ENCODE peak calls at places on chromosomes 11 and 22, in seven cellular contexts. One of them, this sample, is unnamed.

GRCh38 chr22:21590809-21591641 is 23.5 kb downstream of the UBE2L3 start:
- DNase-seq in prostate gland: peak
- DNase-seq in cardiac muscle cell: no peak
- DNase-seq in AG10803: no peak
- DNase-seq in ovary: no peak
- DNase-seq in fibroblast of mammary gland: no peak
- DNase-seq in endothelial cell: no peak
- DNase-seq in this sample: no peak

GRCh38 chr22:37259540-37260029 is 15.5 kb upstream of the RAC2 start:
- DNase-seq in cardiac muscle cell: peak
- DNase-seq in prostate gland: no peak
- DNase-seq in ovary: no peak
- DNase-seq in endothelial cell: peak
- DNase-seq in fibroblast of mammary gland: peak
- DNase-seq in AG10803: peak
- DNase-seq in this sample: peak

GRCh38 chr11:116579857-116580727 is 192.7 kb downstream of the BUD13 start:
- DNase-seq in ovary: no peak
- DNase-seq in prostate gland: no peak
- DNase-seq in fibroblast of mammary gland: no peak
- DNase-seq in cardiac muscle cell: peak
- DNase-seq in endothelial cell: no peak
- DNase-seq in AG10803: no peak
- DNase-seq in this sample: no peak

GRCh38 chr11:13561860-13562259 is 66.1 kb upstream of the PTH start:
- DNase-seq in fibroblast of mammary gland: no peak
- DNase-seq in endothelial cell: no peak
- DNase-seq in AG10803: no peak
- DNase-seq in prostate gland: no peak
- DNase-seq in cardiac muscle cell: no peak
- DNase-seq in ovary: no peak
- DNase-seq in this sample: no peak

GRCh38 chr22:42154293-42154692 is 23.7 kb upstream of the CYP2D6 start:
- DNase-seq in AG10803: no peak
- DNase-seq in fibroblast of mammary gland: no peak
- DNase-seq in cardiac muscle cell: no peak
- DNase-seq in ovary: no peak
- DNase-seq in endothelial cell: no peak
- DNase-seq in prostate gland: no peak
- DNase-seq in this sample: no peak

GRCh38 chr11:61158691-61159381 is 2.4 kb downstream of the VPS37C start:
- DNase-seq in prostate gland: peak
- DNase-seq in fibroblast of mammary gland: peak
- DNase-seq in ovary: no peak
- DNase-seq in cardiac muscle cell: no peak
- DNase-seq in AG10803: peak
- DNase-seq in endothelial cell: no peak
- DNase-seq in this sample: peak

GRCh38 chr22:38221908-38222796 is 20.4 kb downstream of the MAFF start:
- DNase-seq in AG10803: no peak
- DNase-seq in cardiac muscle cell: no peak
- DNase-seq in prostate gland: no peak
- DNase-seq in ovary: no peak
- DNase-seq in fibroblast of mammary gland: no peak
- DNase-seq in endothelial cell: no peak
- DNase-seq in this sample: no peak

GRCh38 chr11:38160433-38160832 is 1562.4 kb upstream of the RAG2 start:
- DNase-seq in AG10803: no peak
- DNase-seq in endothelial cell: no peak
- DNase-seq in fibroblast of mammary gland: no peak
- DNase-seq in prostate gland: no peak
- DNase-seq in cardiac muscle cell: no peak
- DNase-seq in ovary: no peak
- DNase-seq in this sample: no peak

GRCh38 chr11:132161538-132161937 is 791.1 kb downstream of the NTM start:
- DNase-seq in endothelial cell: no peak
- DNase-seq in AG10803: no peak
- DNase-seq in fibroblast of mammary gland: no peak
- DNase-seq in prostate gland: no peak
- DNase-seq in cardiac muscle cell: no peak
- DNase-seq in ovary: no peak
- DNase-seq in this sample: no peak

GRCh38 chr11:14764899-14765527 is 121.4 kb downstream of the PDE3B start:
- DNase-seq in endothelial cell: no peak
- DNase-seq in AG10803: no peak
- DNase-seq in cardiac muscle cell: no peak
- DNase-seq in fibroblast of mammary gland: no peak
- DNase-seq in prostate gland: no peak
- DNase-seq in ovary: no peak
- DNase-seq in this sample: peak

GRCh38 chr11:123584737-123585136 is 69.7 kb downstream of the SCN3B start:
- DNase-seq in endothelial cell: no peak
- DNase-seq in ovary: no peak
- DNase-seq in cardiac muscle cell: no peak
- DNase-seq in AG10803: no peak
- DNase-seq in prostate gland: no peak
- DNase-seq in fibroblast of mammary gland: no peak
- DNase-seq in this sample: no peak

GRCh38 chr22:42862045-42862734 is 5.1 kb upstream of the ARFGAP3 start:
- DNase-seq in prostate gland: peak
- DNase-seq in ovary: no peak
- DNase-seq in fibroblast of mammary gland: peak
- DNase-seq in cardiac muscle cell: no peak
- DNase-seq in endothelial cell: no peak
- DNase-seq in AG10803: peak
- DNase-seq in this sample: no peak

GRCh38 chr11:129258205-129258604 is 66.1 kb upstream of the ARHGAP32 start:
- DNase-seq in endothelial cell: no peak
- DNase-seq in ovary: no peak
- DNase-seq in cardiac muscle cell: no peak
- DNase-seq in prostate gland: no peak
- DNase-seq in AG10803: no peak
- DNase-seq in fibroblast of mammary gland: no peak
- DNase-seq in this sample: no peak

GRCh38 chr11:121497176-121497995 is 44.6 kb upstream of the SORL1-AS1 start:
- DNase-seq in cardiac muscle cell: no peak
- DNase-seq in fibroblast of mammary gland: no peak
- DNase-seq in ovary: no peak
- DNase-seq in prostate gland: no peak
- DNase-seq in AG10803: no peak
- DNase-seq in endothelial cell: no peak
- DNase-seq in this sample: no peak

GRCh38 chr11:118194835-118195627 is 18.6 kb upstream of the SCN2B start:
- DNase-seq in ovary: peak
- DNase-seq in endothelial cell: no peak
- DNase-seq in AG10803: peak
- DNase-seq in cardiac muscle cell: peak
- DNase-seq in prostate gland: peak
- DNase-seq in fibroblast of mammary gland: peak
- DNase-seq in this sample: peak

GRCh38 chr22:35914665-35915476 is 113.8 kb downstream of the RBFOX2 start:
- DNase-seq in ovary: peak
- DNase-seq in endothelial cell: peak
- DNase-seq in cardiac muscle cell: peak
- DNase-seq in fibroblast of mammary gland: peak
- DNase-seq in AG10803: peak
- DNase-seq in prostate gland: peak
- DNase-seq in this sample: peak

GRCh38 chr11:112408551-112408950 is 147.9 kb upstream of the PLET1 start:
- DNase-seq in ovary: no peak
- DNase-seq in prostate gland: no peak
- DNase-seq in cardiac muscle cell: no peak
- DNase-seq in AG10803: no peak
- DNase-seq in endothelial cell: no peak
- DNase-seq in fibroblast of mammary gland: no peak
- DNase-seq in this sample: no peak

GRCh38 chr11:66975403-66976047 is 421 bp downstream of the C11orf86 start:
- DNase-seq in endothelial cell: no peak
- DNase-seq in prostate gland: no peak
- DNase-seq in ovary: no peak
- DNase-seq in fibroblast of mammary gland: no peak
- DNase-seq in AG10803: no peak
- DNase-seq in cardiac muscle cell: no peak
- DNase-seq in this sample: no peak

GRCh38 chr11:46198873-46199250 is 77.6 kb upstream of the PHF21A start:
- DNase-seq in AG10803: no peak
- DNase-seq in prostate gland: no peak
- DNase-seq in ovary: no peak
- DNase-seq in fibroblast of mammary gland: no peak
- DNase-seq in endothelial cell: no peak
- DNase-seq in cardiac muscle cell: no peak
- DNase-seq in this sample: no peak

GRCh38 chr11:29511394-29511793 is 505.4 kb downstream of the KCNA4 start:
- DNase-seq in AG10803: no peak
- DNase-seq in prostate gland: no peak
- DNase-seq in fibroblast of mammary gland: no peak
- DNase-seq in ovary: no peak
- DNase-seq in endothelial cell: no peak
- DNase-seq in cardiac muscle cell: no peak
- DNase-seq in this sample: no peak

GRCh38 chr11:65355013-65355775 is 643 bp downstream of the TIGD3 start:
- DNase-seq in prostate gland: no peak
- DNase-seq in cardiac muscle cell: peak
- DNase-seq in endothelial cell: no peak
- DNase-seq in ovary: peak
- DNase-seq in AG10803: no peak
- DNase-seq in fibroblast of mammary gland: no peak
- DNase-seq in this sample: no peak

GRCh38 chr22:39522567-39523300 is 2.4 kb downstream of the ATF4 start:
- DNase-seq in cardiac muscle cell: peak
- DNase-seq in fibroblast of mammary gland: peak
- DNase-seq in prostate gland: peak
- DNase-seq in AG10803: peak
- DNase-seq in ovary: no peak
- DNase-seq in endothelial cell: no peak
- DNase-seq in this sample: peak

GRCh38 chr11:48066881-48067800 is 86.8 kb downstream of the PTPRJ start:
- DNase-seq in cardiac muscle cell: no peak
- DNase-seq in endothelial cell: peak
- DNase-seq in ovary: no peak
- DNase-seq in AG10803: no peak
- DNase-seq in fibroblast of mammary gland: peak
- DNase-seq in prostate gland: no peak
- DNase-seq in this sample: no peak

GRCh38 chr11:77249427-77249826 is 52.1 kb downstream of the GDPD4 start:
- DNase-seq in endothelial cell: no peak
- DNase-seq in AG10803: no peak
- DNase-seq in prostate gland: no peak
- DNase-seq in ovary: no peak
- DNase-seq in fibroblast of mammary gland: peak
- DNase-seq in cardiac muscle cell: no peak
- DNase-seq in this sample: peak

GRCh38 chr22:32655068-32655467 is 146.4 kb upstream of the TIMP3 start:
- DNase-seq in prostate gland: no peak
- DNase-seq in cardiac muscle cell: no peak
- DNase-seq in fibroblast of mammary gland: no peak
- DNase-seq in ovary: no peak
- DNase-seq in AG10803: no peak
- DNase-seq in endothelial cell: no peak
- DNase-seq in this sample: no peak

GRCh38 chr11:267491-267994 is 10.7 kb upstream of the NLRP6 start:
- DNase-seq in AG10803: peak
- DNase-seq in prostate gland: peak
- DNase-seq in ovary: no peak
- DNase-seq in cardiac muscle cell: no peak
- DNase-seq in fibroblast of mammary gland: peak
- DNase-seq in endothelial cell: no peak
- DNase-seq in this sample: peak

GRCh38 chr11:109680127-109680526 is 258.1 kb downstream of the C11orf87 start:
- DNase-seq in cardiac muscle cell: no peak
- DNase-seq in endothelial cell: no peak
- DNase-seq in fibroblast of mammary gland: peak
- DNase-seq in AG10803: peak
- DNase-seq in ovary: no peak
- DNase-seq in prostate gland: no peak
- DNase-seq in this sample: peak

GRCh38 chr11:74559934-74560309 is 32.5 kb upstream of the POLD3 start:
- DNase-seq in prostate gland: no peak
- DNase-seq in ovary: no peak
- DNase-seq in AG10803: no peak
- DNase-seq in cardiac muscle cell: no peak
- DNase-seq in endothelial cell: no peak
- DNase-seq in fibroblast of mammary gland: peak
- DNase-seq in this sample: no peak
- TF ChIP-seq CTCF in prostate gland: no peak
- TF ChIP-seq CTCF in ovary: no peak
- TF ChIP-seq CTCF in AG10803: no peak
- TF ChIP-seq CTCF in cardiac muscle cell: no peak
- TF ChIP-seq CTCF in endothelial cell: no peak
- TF ChIP-seq CTCF in fibroblast of mammary gland: no peak
- TF ChIP-seq CTCF in this sample: no peak

DNA sequence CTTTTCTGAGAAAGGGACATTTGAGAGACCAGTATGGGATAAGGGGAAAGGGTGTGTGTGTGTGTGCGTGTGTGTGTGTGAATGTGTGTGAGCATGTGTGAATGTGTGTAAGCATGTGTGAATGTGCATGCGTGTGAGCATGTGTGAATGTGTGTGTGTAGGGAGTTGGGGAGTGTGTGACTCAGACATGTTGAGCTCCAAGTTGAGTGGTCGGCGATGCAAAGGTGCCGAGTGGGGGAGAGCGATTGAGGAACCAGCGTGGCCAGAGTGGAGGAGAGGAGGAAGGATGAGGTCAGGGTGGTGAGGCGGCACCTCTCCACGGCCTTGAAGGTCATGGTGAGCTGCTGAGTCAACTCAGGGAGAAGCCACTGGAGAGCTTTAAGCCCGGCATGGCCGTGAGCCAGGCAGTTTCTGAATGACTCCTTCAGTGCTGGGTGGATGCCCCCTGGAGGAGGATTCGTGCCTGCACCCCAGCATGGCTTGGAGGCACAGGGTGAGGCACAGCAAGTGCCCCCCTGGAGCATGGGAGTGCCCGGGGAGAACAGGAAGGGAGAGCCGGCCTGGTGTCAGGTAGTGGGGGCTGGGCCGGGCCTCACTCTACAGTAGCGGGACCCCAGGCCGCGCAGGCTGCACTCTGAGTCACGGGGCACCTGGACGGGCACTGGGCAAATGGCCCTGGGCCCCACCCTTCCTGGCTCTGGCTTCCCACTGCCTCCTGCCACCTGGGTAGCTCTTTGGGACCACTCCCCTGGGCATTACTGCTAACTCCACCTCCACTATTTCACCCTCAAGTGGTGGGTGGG is 8.2 kb upstream of the CCDC88B start:
- DNase-seq in ovary: peak
- DNase-seq in endothelial cell: peak
- DNase-seq in prostate gland: peak
- DNase-seq in fibroblast of mammary gland: peak
- DNase-seq in cardiac muscle cell: peak
- DNase-seq in AG10803: peak
- DNase-seq in this sample: peak
- TF ChIP-seq CTCF in ovary: no peak
- TF ChIP-seq CTCF in endothelial cell: peak
- TF ChIP-seq CTCF in prostate gland: no peak
- TF ChIP-seq CTCF in fibroblast of mammary gland: peak
- TF ChIP-seq CTCF in cardiac muscle cell: peak
- TF ChIP-seq CTCF in AG10803: peak
- TF ChIP-seq CTCF in this sample: peak

GRCh38 chr22:12613199-12613598 is 2914.8 kb upstream of the OR11H1 start:
- DNase-seq in ovary: no peak
- DNase-seq in endothelial cell: no peak
- DNase-seq in fibroblast of mammary gland: no peak
- DNase-seq in prostate gland: no peak
- DNase-seq in AG10803: no peak
- DNase-seq in cardiac muscle cell: no peak
- DNase-seq in this sample: no peak
- TF ChIP-seq CTCF in ovary: no peak
- TF ChIP-seq CTCF in endothelial cell: no peak
- TF ChIP-seq CTCF in fibroblast of mammary gland: no peak
- TF ChIP-seq CTCF in prostate gland: no peak
- TF ChIP-seq CTCF in AG10803: no peak
- TF ChIP-seq CTCF in cardiac muscle cell: no peak
- TF ChIP-seq CTCF in this sample: no peak

GRCh38 chr22:23038902-23039301 is 31.4 kb upstream of the GNAZ start:
- DNase-seq in ovary: no peak
- DNase-seq in cardiac muscle cell: no peak
- DNase-seq in prostate gland: no peak
- DNase-seq in fibroblast of mammary gland: no peak
- DNase-seq in AG10803: no peak
- DNase-seq in endothelial cell: no peak
- DNase-seq in this sample: no peak
- TF ChIP-seq CTCF in ovary: no peak
- TF ChIP-seq CTCF in cardiac muscle cell: no peak
- TF ChIP-seq CTCF in prostate gland: no peak
- TF ChIP-seq CTCF in fibroblast of mammary gland: no peak
- TF ChIP-seq CTCF in AG10803: no peak
- TF ChIP-seq CTCF in endothelial cell: no peak
- TF ChIP-seq CTCF in this sample: no peak

This sample was measured in MCF 10A.